ENCODE peak calls at places on chromosomes 13 and 19, in six cellular contexts. G is GM23248, I is GM23338, N is PC-3, S is H1, D is PC-9. T is an unnamed sample.

GRCh38 chr13:50230365-50230978 is 215.2 kb downstream of the KCNRG start:
- DNase-seq in I (no peak), G (peak), N (no peak), S (no peak), D (peak), T (no peak)

GRCh38 chr13:26300140-26300539 is 46.2 kb downstream of the CDK8 start:
- DNase-seq in G (peak), S (no peak), N (peak), D (no peak), I (no peak), T (no peak)

GRCh38 chr19:28519950-28520861 is 692.7 kb downstream of the UQCRFS1 start:
- DNase-seq in N (peak), D (no peak), G (peak), I (no peak), S (no peak), T (peak)

GRCh38 chr13:102868366-102868936 is 22.6 kb downstream of the ERCC5 start:
- DNase-seq in D (no peak), G (peak), I (no peak), S (no peak), N (no peak), T (no peak)

GRCh38 chr19:34962281-34962944 is 1.6 kb downstream of the ZNF792 start:
- DNase-seq in N (peak), I (no peak), D (no peak), S (no peak), G (no peak), T (no peak)

GRCh38 chr13:111312944-111313590 is 7.4 kb upstream of the TEX29 start:
- DNase-seq in N (no peak), G (no peak), S (no peak), D (no peak), I (no peak), T (no peak)

GRCh38 chr13:84867246-84867645 is 932.0 kb downstream of the SLITRK6 start:
- DNase-seq in G (no peak), D (no peak), S (no peak), I (peak), N (no peak), T (no peak)

GRCh38 chr13:109989686-109990085 is 203.3 kb upstream of the IRS2 start:
- DNase-seq in I (no peak), G (peak), S (no peak), N (no peak), D (no peak), T (no peak)

GRCh38 chr13:98571955-98572662 is 4.8 kb downstream of the STK24 start:
- DNase-seq in S (no peak), I (no peak), D (peak), N (peak), G (peak), T (no peak)

GRCh38 chr13:85278851-85279250 is 520.4 kb downstream of the SLITRK6 start:
- DNase-seq in G (no peak), S (no peak), N (no peak), D (no peak), I (no peak), T (no peak)

GRCh38 chr19:38543807-38544568 is 73.8 kb downstream of the MAP4K1 start:
- DNase-seq in S (no peak), I (peak), N (peak), D (peak), G (peak), T (no peak)

GRCh38 chr13:26538363-26539317 is 18.8 kb upstream of the WASF3 start:
- DNase-seq in D (no peak), S (no peak), I (no peak), G (peak), N (peak), T (no peak)

GRCh38 chr19:32873560-32873959 is 4.0 kb upstream of the SLC7A9 start:
- DNase-seq in D (no peak), S (no peak), G (no peak), I (no peak), N (no peak), T (no peak)

GRCh38 chr13:91361755-91362271 is 14.3 kb downstream of the MIR17HG start:
- DNase-seq in S (no peak), I (no peak), D (no peak), G (no peak), N (no peak), T (no peak)

GRCh38 chr19:55206664-55207500 is 2.4 kb downstream of the PTPRH start:
- DNase-seq in N (peak), I (peak), S (no peak), D (peak), G (peak), T (peak)

GRCh38 chr13:40401911-40402776 is 264.3 kb downstream of the FOXO1 start:
- DNase-seq in I (no peak), S (no peak), G (peak), N (peak), D (peak), T (no peak)

GRCh38 chr19:41915248-41916032 is 12.8 kb downstream of the ERFL start:
- DNase-seq in N (no peak), G (no peak), D (no peak), S (no peak), I (no peak), T (no peak)
- TF ChIP-seq EZH2 in N (no peak), G (peak), D (no peak), S (peak), I (peak), T (peak)

GRCh38 chr19:5567360-5567970 is at the start of gene TINCR:
- DNase-seq in I (peak), N (no peak), D (no peak), S (no peak), G (no peak), T (peak)

GRCh38 chr19:5564930-5565329 is 2.8 kb downstream of the TINCR start:
- DNase-seq in D (no peak), G (no peak), I (no peak), S (no peak), N (no peak), T (no peak)

GRCh38 chr19:5571777-5572176 is 4.0 kb upstream of the TINCR start:
- DNase-seq in I (no peak), D (no peak), G (no peak), N (no peak), S (no peak), T (no peak)

GRCh38 chr19:5563941-5564612 is 3.7 kb downstream of the TINCR start:
- DNase-seq in I (no peak), D (peak), N (peak), S (no peak), G (peak), T (no peak)

DNA sequence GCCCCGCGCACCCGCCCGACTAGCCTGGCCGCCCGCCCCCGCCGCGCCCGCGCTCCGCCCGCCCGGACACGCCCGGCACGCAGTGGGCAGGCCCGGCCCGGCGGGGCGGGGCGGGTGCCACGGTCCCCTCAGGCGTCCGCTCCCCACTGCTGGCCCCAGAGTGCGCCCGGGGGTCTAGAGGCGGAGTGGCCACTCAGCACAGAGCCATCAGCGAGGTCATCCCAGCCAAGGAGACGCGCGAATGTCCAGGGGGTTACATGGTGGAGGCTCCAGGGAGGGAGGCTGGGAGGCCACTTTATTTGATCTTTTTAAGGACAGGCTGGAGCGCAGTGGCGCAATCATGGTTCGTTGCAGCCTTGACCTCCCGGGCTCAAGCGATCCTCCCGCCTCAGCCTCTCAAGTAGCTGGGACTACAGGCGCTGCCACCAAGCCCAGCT is 236 bp upstream of the TINCR start:
- DNase-seq in I (no peak), D (no peak), S (no peak), N (no peak), G (no peak), T (no peak)
- TF ChIP-seq EZH2 in I (no peak), D (no peak), S (no peak), N (no peak), G (no peak), T (no peak)

GRCh38 chr19:7690779-7691258 is 10.2 kb downstream of the TRAPPC5 start:
- DNase-seq in G (no peak), D (no peak), I (no peak), S (no peak), N (no peak), T (no peak)
- TF ChIP-seq EZH2 in G (no peak), D (no peak), I (no peak), S (no peak), N (no peak), T (no peak)

GRCh38 chr19:45514376-45515051 is 7.2 kb downstream of the VASP start:
- DNase-seq in G (no peak), I (no peak), N (no peak), S (no peak), D (peak), T (no peak)
- TF ChIP-seq EZH2 in G (no peak), I (no peak), N (no peak), S (no peak), D (no peak), T (no peak)

GRCh38 chr19:30227071-30227621 is 145.0 kb upstream of the ZNF536 start:
- DNase-seq in G (no peak), D (no peak), S (no peak), I (peak), N (no peak), T (peak)

GRCh38 chr19:30223866-30224688 is 148.1 kb upstream of the ZNF536 start:
- DNase-seq in D (no peak), S (no peak), N (no peak), I (no peak), G (no peak), T (no peak)

GRCh38 chr19:30226464-30227070 is 145.6 kb upstream of the ZNF536 start:
- DNase-seq in G (peak), S (no peak), N (no peak), D (no peak), I (peak), T (peak)

GRCh38 chr19:30224689-30225606 is 147.2 kb upstream of the ZNF536 start:
- DNase-seq in G (peak), I (peak), N (no peak), D (no peak), S (no peak), T (peak)

GRCh38 chr19:30225615-30226463 is 146.3 kb upstream of the ZNF536 start:
- DNase-seq in D (no peak), I (peak), G (peak), N (no peak), S (no peak), T (peak)
- TF ChIP-seq EZH2 in D (no peak), I (no peak), G (no peak), N (peak), S (peak), T (no peak)

GRCh38 chr13:27969866-27970229 is 733 bp upstream of the CDX2 start:
- DNase-seq in N (no peak), S (no peak), D (no peak), I (no peak), G (no peak), T (no peak)

GRCh38 chr13:27970382-27971235 is 1.5 kb upstream of the CDX2 start:
- DNase-seq in N (no peak), G (no peak), S (no peak), D (no peak), I (no peak), T (peak)

GRCh38 chr13:27972619-27972877 is 3.4 kb upstream of the CDX2 start:
- DNase-seq in S (no peak), N (no peak), G (no peak), I (no peak), D (no peak), T (no peak)

GRCh38 chr13:27971776-27972618 is 2.9 kb upstream of the CDX2 start:
- DNase-seq in D (no peak), S (no peak), I (no peak), G (no peak), N (no peak), T (no peak)

GRCh38 chr13:27971236-27971645 is 2.1 kb upstream of the CDX2 start:
- DNase-seq in I (peak), N (no peak), S (no peak), G (no peak), D (no peak), T (peak)
- TF ChIP-seq EZH2 in I (no peak), N (no peak), S (no peak), G (no peak), D (no peak), T (no peak)

GRCh38 chr19:48496959-48497727 is 14.5 kb downstream of the LMTK3 start:
- DNase-seq in N (no peak), S (no peak), I (peak), G (no peak), D (no peak), T (no peak)

GRCh38 chr19:48498922-48499321 is 12.7 kb downstream of the LMTK3 start:
- DNase-seq in G (no peak), D (no peak), S (no peak), I (no peak), N (no peak), T (no peak)

GRCh38 chr19:48499352-48500090 is 12.1 kb downstream of the LMTK3 start:
- DNase-seq in G (no peak), D (no peak), I (no peak), N (no peak), S (no peak), T (no peak)

GRCh38 chr19:48498576-48498879 is 13.1 kb downstream of the LMTK3 start:
- DNase-seq in S (no peak), D (no peak), N (no peak), I (no peak), G (no peak), T (no peak)

DNA sequence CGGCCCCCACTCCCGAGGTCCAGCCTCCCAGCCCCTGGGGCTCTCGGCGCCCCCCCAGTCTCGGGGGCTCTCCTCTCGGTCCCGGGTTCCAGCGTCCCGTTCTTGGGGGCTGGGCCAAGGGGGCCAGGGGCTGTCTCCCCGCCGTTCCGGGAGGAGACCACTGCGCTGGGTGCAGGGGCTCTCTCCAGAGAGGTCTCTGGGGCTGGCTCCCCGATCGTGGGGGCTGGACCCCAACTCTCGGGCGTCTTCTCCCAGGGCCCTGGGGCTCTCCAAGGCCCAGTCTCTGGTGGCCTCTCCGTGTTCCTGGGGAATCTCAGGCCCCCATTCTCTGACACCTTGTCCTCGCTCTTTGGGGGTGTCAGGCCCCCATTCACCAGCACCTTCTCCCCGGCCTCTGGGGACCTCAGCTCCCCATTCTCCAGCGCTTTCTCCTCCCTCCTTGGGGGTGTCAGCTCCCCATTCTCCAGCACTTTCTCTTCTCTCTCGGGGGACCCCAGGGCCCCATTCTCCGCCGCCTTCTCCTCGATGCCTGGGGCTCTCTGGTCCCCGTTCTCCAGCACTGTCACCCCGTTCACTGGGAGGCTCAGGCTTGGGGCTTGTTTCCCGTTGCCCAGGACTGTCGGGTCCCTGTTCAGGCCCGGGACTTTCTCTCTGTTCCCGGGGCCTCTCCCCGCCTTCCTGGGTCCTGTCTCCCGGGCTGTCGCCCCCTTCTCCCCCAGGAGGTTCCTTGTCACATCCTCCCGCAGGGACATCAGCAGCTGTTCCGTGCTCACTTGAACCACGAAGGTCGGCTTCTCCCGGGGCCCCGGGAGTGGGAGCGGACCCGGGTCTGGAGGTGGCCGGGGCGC is 13.7 kb downstream of the LMTK3 start:
- DNase-seq in D (no peak), G (no peak), N (no peak), S (no peak), I (peak), T (no peak)
- TF ChIP-seq EZH2 in D (no peak), G (no peak), N (no peak), S (no peak), I (no peak), T (no peak)

DNA sequence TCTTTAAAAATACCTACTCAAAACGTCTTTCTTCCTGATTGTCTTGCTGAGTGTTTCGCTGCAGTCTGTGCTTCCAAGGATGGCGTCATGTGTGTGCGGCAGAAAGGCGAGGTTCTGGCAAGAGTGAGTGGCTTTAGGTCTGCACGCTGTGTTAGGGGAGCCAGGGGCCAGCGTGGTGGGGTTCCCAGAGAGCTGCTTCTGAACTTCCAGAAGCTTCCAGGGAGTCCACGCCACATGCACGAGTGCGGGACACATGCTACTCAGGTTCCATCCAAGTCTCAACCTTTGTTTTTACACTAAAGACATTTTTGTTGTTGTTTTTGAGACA is 67.9 kb downstream of the ATP11A start:
- DNase-seq in N (no peak), G (no peak), D (no peak), I (no peak), S (no peak), T (no peak)
- TF ChIP-seq EZH2 in N (no peak), G (no peak), D (no peak), I (no peak), S (no peak), T (no peak)

GRCh38 chr19:50564229-50565105 is 3.8 kb downstream of the LRRC4B start:
- DNase-seq in D (no peak), I (no peak), N (no peak), S (no peak), G (no peak), T (no peak)
- TF ChIP-seq EZH2 in D (no peak), I (no peak), N (no peak), S (no peak), G (no peak), T (no peak)